ENCODE peak calls at places on chromosome 11, in seven cellular contexts. Z is dorsolateral prefrontal cortex, Y is endothelial cell, I is psoas muscle, W is mucosa of descending colon, T is transverse colon, C is SK-N-SH. B is an unnamed sample.

GRCh38 chr11:128235958-128236357 is 351.4 kb downstream of the ETS1 start:
- DNase-seq in Z (no peak), Y (no peak), I (no peak), W (no peak), T (no peak), C (peak), B (no peak)

GRCh38 chr11:118436639-118437045 is 350 bp downstream of the KMT2A start:
- DNase-seq in Z (no peak), Y (no peak), I (no peak), W (peak), T (peak), C (no peak), B (no peak)

GRCh38 chr11:123815116-123815515 is 9.0 kb upstream of the OR6M1 start:
- DNase-seq in Z (no peak), Y (no peak), I (no peak), W (no peak), T (no peak), C (no peak), B (no peak)

GRCh38 chr11:69867076-69868002 is 48.1 kb upstream of the FGF3 start:
- DNase-seq in Z (peak), Y (no peak), I (peak), W (no peak), T (no peak), C (peak), B (no peak)

GRCh38 chr11:69485337-69486041 is 4.0 kb downstream of the LINC01488 start:
- DNase-seq in Z (no peak), Y (no peak), I (peak), W (no peak), T (no peak), C (no peak), B (no peak)

GRCh38 chr11:121466063-121466794 is 13.5 kb upstream of the SORL1-AS1 start:
- DNase-seq in Z (peak), Y (peak), I (peak), W (peak), T (peak), C (peak), B (no peak)

GRCh38 chr11:765025-765801 is 12.1 kb downstream of the GATD1 start:
- DNase-seq in Z (no peak), Y (peak), I (peak), W (peak), T (peak), C (peak), B (no peak)

GRCh38 chr11:41720761-41721160 is 261.3 kb upstream of the LRRC4C start:
- DNase-seq in Z (no peak), Y (no peak), I (no peak), W (no peak), T (no peak), C (no peak), B (no peak)

GRCh38 chr11:73194593-73194992 is 23.5 kb upstream of the P2RY2 start:
- DNase-seq in Z (no peak), Y (no peak), I (no peak), W (peak), T (peak), C (no peak), B (no peak)

GRCh38 chr11:79262221-79262620 is 178.6 kb downstream of the TENM4 start:
- DNase-seq in Z (no peak), Y (no peak), I (no peak), W (no peak), T (no peak), C (no peak), B (no peak)

GRCh38 chr11:120308081-120308480 is 17.0 kb upstream of the TLCD5 start:
- DNase-seq in Z (peak), Y (no peak), I (no peak), W (no peak), T (no peak), C (no peak), B (no peak)

GRCh38 chr11:100942016-100942415 is 187.6 kb downstream of the PGR start:
- DNase-seq in Z (no peak), Y (no peak), I (peak), W (no peak), T (peak), C (no peak), B (no peak)

GRCh38 chr11:13073119-13073981 is 64.2 kb downstream of the RASSF10 start:
- DNase-seq in Z (no peak), Y (no peak), I (no peak), W (no peak), T (no peak), C (no peak), B (peak)
- TF ChIP-seq CTCF in Z (no peak), Y (no peak), I (no peak), W (no peak), T (no peak), C (no peak), B (no peak)

DNA sequence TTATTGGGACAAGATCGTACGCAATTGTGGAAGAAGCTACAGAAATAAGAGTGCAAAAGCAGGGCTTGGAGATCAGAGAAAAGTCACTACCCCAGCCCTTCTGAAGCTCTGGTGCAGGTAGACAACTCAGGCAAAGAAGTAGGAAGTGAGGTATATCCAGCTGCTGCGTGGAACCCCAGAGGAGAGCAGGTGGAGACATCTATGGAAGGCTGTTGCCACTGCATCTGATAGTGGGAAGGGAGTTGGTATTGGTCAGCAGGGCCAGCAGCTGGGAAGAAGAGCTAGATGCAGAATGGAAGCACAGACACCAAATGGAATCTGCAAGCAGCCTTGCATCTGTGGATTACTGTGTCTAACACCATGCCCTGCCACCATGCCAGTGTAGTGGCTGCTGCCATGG is 165.1 kb downstream of the WNT11 start:
- DNase-seq in Z (no peak), Y (no peak), I (no peak), W (no peak), T (no peak), C (no peak), B (no peak)
- TF ChIP-seq CTCF in Z (no peak), Y (no peak), I (no peak), W (no peak), T (no peak), C (no peak), B (no peak)

DNA sequence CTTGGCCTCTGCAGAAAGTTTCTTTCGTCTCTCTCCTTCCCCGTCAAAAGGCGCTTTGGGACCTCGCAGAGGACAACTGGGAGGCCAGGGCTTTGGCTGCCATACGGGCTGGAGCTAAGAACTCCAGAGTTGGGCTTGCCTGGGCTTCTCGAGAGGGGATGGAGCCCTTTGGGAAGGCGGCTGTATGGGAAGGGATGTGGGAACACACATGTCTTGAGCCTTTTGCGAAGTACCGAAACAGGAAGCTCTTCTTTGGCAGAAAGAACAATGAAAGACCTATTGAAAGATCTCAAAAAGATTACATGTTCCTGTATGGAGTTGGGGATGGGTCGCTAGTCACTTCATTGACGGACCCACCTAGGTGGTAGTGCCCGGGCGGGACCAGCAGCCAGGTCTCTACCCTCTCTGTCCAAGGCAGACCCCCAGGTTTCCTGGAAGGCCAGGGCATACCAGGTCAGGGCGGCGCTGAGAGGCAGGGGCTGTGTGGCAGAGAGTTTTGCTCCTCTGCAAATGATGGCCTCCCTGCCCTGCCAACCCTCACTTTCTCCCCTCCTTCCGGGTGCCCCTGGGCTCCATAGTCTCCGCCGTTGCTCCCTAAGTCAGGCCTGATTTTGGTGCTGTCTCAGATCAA is 993 bp downstream of the ST14 start:
- DNase-seq in Z (no peak), Y (no peak), I (no peak), W (no peak), T (no peak), C (no peak), B (no peak)
- TF ChIP-seq CTCF in Z (no peak), Y (no peak), I (no peak), W (no peak), T (no peak), C (no peak), B (no peak)

GRCh38 chr11:130371004-130371590 is 56.4 kb upstream of the ZBTB44 start:
- DNase-seq in Z (no peak), Y (no peak), I (no peak), W (no peak), T (no peak), C (no peak), B (no peak)
- TF ChIP-seq CTCF in Z (no peak), Y (no peak), I (no peak), W (no peak), T (no peak), C (no peak), B (peak)